ENCODE peak calls at places on chromosomes 2 and 18, in seven cellular contexts. One of them, this sample, is unnamed.

GRCh38 chr2:73089270-73090030 is 17.9 kb upstream of the SFXN5 start:
- DNase-seq in PC-3: peak
- DNase-seq in MM.1S: no peak
- DNase-seq in HCT116: peak
- DNase-seq in GM23248: peak
- DNase-seq in neural progenitor cell: no peak
- DNase-seq in GM23338: no peak
- DNase-seq in this sample: peak

GRCh38 chr18:79396431-79397287 is 929 bp downstream of the NFATC1 start:
- DNase-seq in GM23248: peak
- DNase-seq in MM.1S: no peak
- DNase-seq in GM23338: no peak
- DNase-seq in neural progenitor cell: peak
- DNase-seq in HCT116: no peak
- DNase-seq in PC-3: peak
- DNase-seq in this sample: peak

GRCh38 chr2:70984576-70985282 is 6.3 kb downstream of the ANKRD53 start:
- DNase-seq in neural progenitor cell: peak
- DNase-seq in PC-3: no peak
- DNase-seq in HCT116: peak
- DNase-seq in MM.1S: peak
- DNase-seq in GM23248: peak
- DNase-seq in GM23338: peak
- DNase-seq in this sample: peak

GRCh38 chr2:43024515-43024962 is 201.9 kb downstream of the ZFP36L2 start:
- DNase-seq in GM23338: peak
- DNase-seq in PC-3: peak
- DNase-seq in neural progenitor cell: peak
- DNase-seq in HCT116: peak
- DNase-seq in MM.1S: peak
- DNase-seq in GM23248: peak
- DNase-seq in this sample: peak

GRCh38 chr2:104944495-104944894 is 90.6 kb downstream of the POU3F3 start:
- DNase-seq in GM23338: peak
- DNase-seq in MM.1S: no peak
- DNase-seq in PC-3: peak
- DNase-seq in GM23248: peak
- DNase-seq in neural progenitor cell: peak
- DNase-seq in HCT116: peak
- DNase-seq in this sample: peak

GRCh38 chr2:199055336-199055735 is 402.4 kb downstream of the SATB2 start:
- DNase-seq in GM23248: peak
- DNase-seq in GM23338: no peak
- DNase-seq in HCT116: no peak
- DNase-seq in neural progenitor cell: no peak
- DNase-seq in MM.1S: no peak
- DNase-seq in PC-3: no peak
- DNase-seq in this sample: no peak

GRCh38 chr2:24492283-24493272 is 1.5 kb downstream of the NCOA1 start:
- DNase-seq in PC-3: peak
- DNase-seq in GM23338: peak
- DNase-seq in HCT116: no peak
- DNase-seq in GM23248: peak
- DNase-seq in MM.1S: no peak
- DNase-seq in neural progenitor cell: peak
- DNase-seq in this sample: peak

GRCh38 chr18:13621886-13622619 is 104.3 kb downstream of the FAM210A start:
- DNase-seq in MM.1S: no peak
- DNase-seq in GM23338: no peak
- DNase-seq in HCT116: no peak
- DNase-seq in neural progenitor cell: no peak
- DNase-seq in PC-3: peak
- DNase-seq in GM23248: no peak
- DNase-seq in this sample: no peak

GRCh38 chr2:88253375-88253774 is 83.2 kb downstream of the THNSL2 start:
- DNase-seq in neural progenitor cell: no peak
- DNase-seq in MM.1S: no peak
- DNase-seq in PC-3: no peak
- DNase-seq in GM23248: no peak
- DNase-seq in HCT116: no peak
- DNase-seq in GM23338: no peak
- DNase-seq in this sample: no peak

GRCh38 chr2:88250402-88250801 is 80.3 kb downstream of the THNSL2 start:
- DNase-seq in GM23338: no peak
- DNase-seq in MM.1S: no peak
- DNase-seq in PC-3: no peak
- DNase-seq in neural progenitor cell: no peak
- DNase-seq in GM23248: no peak
- DNase-seq in HCT116: no peak
- DNase-seq in this sample: no peak

GRCh38 chr2:88245109-88245508 is 75.0 kb downstream of the THNSL2 start:
- DNase-seq in HCT116: no peak
- DNase-seq in GM23338: no peak
- DNase-seq in neural progenitor cell: no peak
- DNase-seq in MM.1S: no peak
- DNase-seq in GM23248: no peak
- DNase-seq in PC-3: no peak
- DNase-seq in this sample: no peak

GRCh38 chr2:88252646-88253045 is 82.5 kb downstream of the THNSL2 start:
- DNase-seq in GM23248: no peak
- DNase-seq in MM.1S: no peak
- DNase-seq in PC-3: no peak
- DNase-seq in HCT116: no peak
- DNase-seq in GM23338: peak
- DNase-seq in neural progenitor cell: peak
- DNase-seq in this sample: no peak

GRCh38 chr2:88247531-88247930 is 77.4 kb downstream of the THNSL2 start:
- DNase-seq in MM.1S: no peak
- DNase-seq in GM23338: no peak
- DNase-seq in PC-3: peak
- DNase-seq in HCT116: no peak
- DNase-seq in neural progenitor cell: no peak
- DNase-seq in GM23248: no peak
- DNase-seq in this sample: no peak
- TF ChIP-seq EZH2phosphoT487 in MM.1S: no peak
- TF ChIP-seq EZH2phosphoT487 in GM23338: no peak
- TF ChIP-seq EZH2phosphoT487 in PC-3: no peak
- TF ChIP-seq EZH2phosphoT487 in HCT116: no peak
- TF ChIP-seq EZH2phosphoT487 in neural progenitor cell: no peak
- TF ChIP-seq EZH2phosphoT487 in GM23248: no peak
- TF ChIP-seq EZH2phosphoT487 in this sample: no peak

GRCh38 chr18:60555629-60556028 is 183.1 kb upstream of the MC4R start:
- DNase-seq in neural progenitor cell: no peak
- DNase-seq in HCT116: no peak
- DNase-seq in GM23338: no peak
- DNase-seq in PC-3: no peak
- DNase-seq in GM23248: peak
- DNase-seq in MM.1S: no peak
- DNase-seq in this sample: no peak
- TF ChIP-seq EZH2 in neural progenitor cell: no peak
- TF ChIP-seq EZH2 in HCT116: no peak
- TF ChIP-seq EZH2 in GM23338: no peak
- TF ChIP-seq EZH2 in PC-3: no peak
- TF ChIP-seq EZH2 in GM23248: no peak
- TF ChIP-seq EZH2 in MM.1S: no peak
- TF ChIP-seq EZH2 in this sample: no peak

DNA sequence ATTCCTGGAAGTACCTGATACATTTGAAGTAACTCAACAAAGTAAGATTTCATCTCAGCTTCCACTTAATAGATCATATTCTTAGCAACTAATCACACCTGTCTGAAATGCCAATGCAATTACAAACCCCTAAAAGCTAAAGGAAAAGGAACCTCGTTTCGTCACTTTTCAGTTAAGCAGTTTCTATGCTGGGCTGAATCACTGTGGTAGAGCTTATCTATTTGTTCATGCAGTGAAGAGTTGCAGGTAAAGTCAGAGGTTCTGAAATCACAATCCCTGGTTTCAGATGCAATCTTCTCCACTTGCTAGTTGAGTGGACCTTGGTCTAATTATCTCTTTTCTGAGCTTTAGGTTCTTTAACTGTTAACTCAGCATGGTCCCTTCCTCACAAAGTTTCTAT is 6.3 kb downstream of the HRH4 start:
- DNase-seq in PC-3: no peak
- DNase-seq in GM23248: no peak
- DNase-seq in MM.1S: no peak
- DNase-seq in HCT116: no peak
- DNase-seq in neural progenitor cell: no peak
- DNase-seq in GM23338: no peak
- DNase-seq in this sample: no peak
- H3K27ac ChIP-seq in PC-3: no peak
- H3K27ac ChIP-seq in GM23248: no peak
- H3K27ac ChIP-seq in MM.1S: no peak
- H3K27ac ChIP-seq in HCT116: no peak
- H3K27ac ChIP-seq in neural progenitor cell: no peak
- H3K27ac ChIP-seq in GM23338: no peak
- H3K27ac ChIP-seq in this sample: no peak

DNA sequence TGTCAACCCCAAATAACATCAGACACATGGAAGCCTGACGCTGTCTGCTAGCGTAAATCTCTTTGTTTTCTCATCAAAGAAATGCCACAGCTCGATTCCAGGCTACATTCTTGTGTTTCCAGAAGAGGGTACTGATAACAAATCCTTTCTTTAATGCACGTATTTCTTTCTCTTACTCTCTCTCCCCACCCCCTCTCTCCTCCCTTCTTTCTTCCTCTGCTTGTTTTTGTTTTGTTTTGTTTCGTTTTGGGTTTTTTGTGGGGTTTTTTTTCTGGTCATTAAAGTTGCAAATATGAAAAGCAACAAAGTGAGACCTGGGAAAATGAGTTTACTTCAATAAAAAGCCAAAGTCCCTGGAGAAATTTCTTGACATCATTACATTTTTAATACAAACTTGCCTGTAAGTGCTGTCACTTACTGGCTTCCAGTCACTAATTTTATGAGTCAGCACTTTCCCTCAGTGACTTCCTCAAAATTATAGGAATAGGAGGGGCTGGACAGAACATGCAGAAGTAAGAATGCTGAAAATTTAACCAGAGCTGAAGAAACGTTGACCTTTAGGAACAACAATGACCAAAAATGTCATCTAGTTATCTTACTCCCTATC is 106.7 kb upstream of the NABP1 start:
- DNase-seq in neural progenitor cell: peak
- DNase-seq in GM23338: peak
- DNase-seq in GM23248: peak
- DNase-seq in PC-3: peak
- DNase-seq in HCT116: peak
- DNase-seq in MM.1S: peak
- DNase-seq in this sample: peak
- TF ChIP-seq EZH2phosphoT487 in neural progenitor cell: no peak
- TF ChIP-seq EZH2phosphoT487 in GM23338: no peak
- TF ChIP-seq EZH2phosphoT487 in GM23248: no peak
- TF ChIP-seq EZH2phosphoT487 in PC-3: no peak
- TF ChIP-seq EZH2phosphoT487 in HCT116: no peak
- TF ChIP-seq EZH2phosphoT487 in MM.1S: no peak
- TF ChIP-seq EZH2phosphoT487 in this sample: no peak

DNA sequence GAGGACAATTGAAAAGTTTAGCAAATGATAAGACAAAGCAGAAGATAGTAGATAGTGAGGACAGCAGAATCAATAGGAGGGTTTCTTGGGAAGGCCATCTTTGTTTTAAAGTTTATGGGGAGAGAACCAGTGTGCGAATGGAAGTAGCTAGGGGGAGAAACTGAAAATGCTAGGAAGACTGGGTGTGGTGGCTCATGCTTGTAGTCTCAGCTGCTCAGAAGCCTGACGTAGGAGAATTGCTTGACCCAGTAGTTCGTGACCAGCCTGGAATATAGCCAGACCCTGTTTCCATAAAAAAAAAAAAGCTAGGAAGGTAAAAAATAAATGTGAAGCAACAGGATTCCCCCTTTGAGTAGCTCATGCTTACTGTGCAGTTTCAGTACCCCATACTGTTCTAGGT is 19.2 kb upstream of the DRC1 start:
- DNase-seq in HCT116: no peak
- DNase-seq in GM23248: no peak
- DNase-seq in MM.1S: no peak
- DNase-seq in PC-3: no peak
- DNase-seq in GM23338: no peak
- DNase-seq in neural progenitor cell: no peak
- DNase-seq in this sample: no peak
- TF ChIP-seq EZH2 in HCT116: no peak
- TF ChIP-seq EZH2 in GM23248: no peak
- TF ChIP-seq EZH2 in MM.1S: no peak
- TF ChIP-seq EZH2 in PC-3: no peak
- TF ChIP-seq EZH2 in GM23338: no peak
- TF ChIP-seq EZH2 in neural progenitor cell: no peak
- TF ChIP-seq EZH2 in this sample: no peak

GRCh38 chr2:234730066-234730640 is 221.7 kb upstream of the SH3BP4 start:
- DNase-seq in HCT116: no peak
- DNase-seq in neural progenitor cell: peak
- DNase-seq in PC-3: no peak
- DNase-seq in GM23338: no peak
- DNase-seq in GM23248: no peak
- DNase-seq in MM.1S: no peak
- DNase-seq in this sample: no peak

GRCh38 chr2:234723400-234723799 is 226.5 kb upstream of the ARL4C start:
- DNase-seq in GM23248: no peak
- DNase-seq in MM.1S: peak
- DNase-seq in GM23338: no peak
- DNase-seq in HCT116: no peak
- DNase-seq in neural progenitor cell: no peak
- DNase-seq in PC-3: no peak
- DNase-seq in this sample: no peak

GRCh38 chr2:234724850-234725249 is 227.0 kb upstream of the SH3BP4 start:
- DNase-seq in neural progenitor cell: no peak
- DNase-seq in MM.1S: no peak
- DNase-seq in HCT116: no peak
- DNase-seq in GM23248: no peak
- DNase-seq in GM23338: no peak
- DNase-seq in PC-3: no peak
- DNase-seq in this sample: no peak

GRCh38 chr2:234722176-234722575 is 225.3 kb upstream of the ARL4C start:
- DNase-seq in GM23338: no peak
- DNase-seq in GM23248: peak
- DNase-seq in MM.1S: no peak
- DNase-seq in PC-3: no peak
- DNase-seq in neural progenitor cell: no peak
- DNase-seq in HCT116: no peak
- DNase-seq in this sample: no peak

DNA sequence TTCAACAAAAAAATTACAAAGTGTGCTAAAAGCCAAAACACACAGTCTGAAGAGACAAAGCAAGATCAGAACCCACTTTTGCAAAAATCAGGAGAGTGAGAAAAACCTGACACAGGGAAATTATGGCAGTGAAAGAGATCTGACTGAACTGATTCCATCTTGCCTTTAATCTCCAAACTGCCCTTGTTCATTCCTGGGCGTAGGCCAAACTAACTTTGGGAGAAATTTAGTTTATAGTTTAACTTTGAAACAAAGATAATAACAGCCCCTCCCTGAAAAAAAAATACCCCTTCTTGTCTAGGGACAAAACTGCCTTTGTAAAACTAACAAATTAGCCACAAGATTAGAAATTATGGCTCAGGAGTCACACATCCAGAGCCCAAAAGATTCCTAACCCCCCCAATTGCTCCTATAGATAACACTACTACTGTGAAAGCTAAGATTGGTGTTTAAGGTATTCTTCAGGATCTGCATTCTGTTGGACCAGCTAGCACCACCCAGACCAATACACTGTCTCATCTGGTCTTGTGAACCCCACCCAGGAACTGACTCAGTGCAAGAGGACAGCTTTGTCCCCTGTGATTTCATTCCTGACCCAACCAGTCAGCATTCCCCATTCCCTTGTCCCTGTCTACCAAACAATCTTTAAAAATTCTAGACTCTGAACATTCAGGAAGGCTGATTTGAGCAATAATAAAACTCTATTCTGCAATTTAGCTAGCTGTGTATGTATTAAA is 226.1 kb upstream of the SH3BP4 start:
- DNase-seq in GM23248: peak
- DNase-seq in HCT116: no peak
- DNase-seq in GM23338: no peak
- DNase-seq in PC-3: peak
- DNase-seq in neural progenitor cell: no peak
- DNase-seq in MM.1S: no peak
- DNase-seq in this sample: no peak
- H3K27ac ChIP-seq in GM23248: peak
- H3K27ac ChIP-seq in HCT116: no peak
- H3K27ac ChIP-seq in GM23338: no peak
- H3K27ac ChIP-seq in PC-3: no peak
- H3K27ac ChIP-seq in neural progenitor cell: no peak
- H3K27ac ChIP-seq in MM.1S: no peak
- H3K27ac ChIP-seq in this sample: no peak